ENCODE peak calls at places on chromosomes 13 and 19, in six cellular contexts. One of them, this sample, is unnamed.

GRCh38 chr19:15324791-15325519 is 7.4 kb downstream of the BRD4 start:
- DNase-seq in adrenal gland: peak; percentile 82
- DNase-seq in upper lobe of right lung: peak; percentile 27
- DNase-seq in ovary: no peak
- DNase-seq in GM23338: no peak
- DNase-seq in activated B cell treated with CpG ODN at 0.5 μM for 24 hours: no peak
- DNase-seq in this sample: peak; percentile 53

GRCh38 chr13:46831588-46832194 is 34.7 kb upstream of the ESD start:
- DNase-seq in adrenal gland: peak; percentile 20
- DNase-seq in GM23338: peak; percentile 71
- DNase-seq in upper lobe of right lung: no peak
- DNase-seq in activated B cell treated with CpG ODN at 0.5 μM for 24 hours: no peak
- DNase-seq in ovary: peak; percentile 22
- DNase-seq in this sample: no peak

GRCh38 chr13:44826586-44827350 is 162.5 kb downstream of the NUFIP1 start:
- DNase-seq in adrenal gland: no peak
- DNase-seq in upper lobe of right lung: no peak
- DNase-seq in activated B cell treated with CpG ODN at 0.5 μM for 24 hours: no peak
- DNase-seq in ovary: no peak
- DNase-seq in GM23338: no peak
- DNase-seq in this sample: no peak

GRCh38 chr13:30618938-30619289 is 1.2 kb downstream of the USPL1 start:
- DNase-seq in upper lobe of right lung: no peak
- DNase-seq in adrenal gland: no peak
- DNase-seq in activated B cell treated with CpG ODN at 0.5 μM for 24 hours: no peak
- DNase-seq in GM23338: no peak
- DNase-seq in ovary: no peak
- DNase-seq in this sample: no peak

GRCh38 chr13:95386370-95386769 is 85.1 kb upstream of the ABCC4 start:
- DNase-seq in adrenal gland: no peak
- DNase-seq in upper lobe of right lung: no peak
- DNase-seq in activated B cell treated with CpG ODN at 0.5 μM for 24 hours: no peak
- DNase-seq in ovary: no peak
- DNase-seq in GM23338: no peak
- DNase-seq in this sample: no peak

GRCh38 chr13:47794963-47795362 is 206.1 kb downstream of the SUCLA2 start:
- DNase-seq in activated B cell treated with CpG ODN at 0.5 μM for 24 hours: no peak
- DNase-seq in ovary: no peak
- DNase-seq in upper lobe of right lung: no peak
- DNase-seq in adrenal gland: no peak
- DNase-seq in GM23338: peak; percentile 74
- DNase-seq in this sample: no peak

GRCh38 chr13:109146912-109147624 is 517.7 kb downstream of the MYO16 start:
- DNase-seq in upper lobe of right lung: no peak
- DNase-seq in GM23338: no peak
- DNase-seq in ovary: no peak
- DNase-seq in activated B cell treated with CpG ODN at 0.5 μM for 24 hours: no peak
- DNase-seq in adrenal gland: peak; percentile 49
- DNase-seq in this sample: no peak

GRCh38 chr19:34228347-34228746 is 26.0 kb upstream of the GARRE1 start:
- DNase-seq in activated B cell treated with CpG ODN at 0.5 μM for 24 hours: no peak
- DNase-seq in GM23338: no peak
- DNase-seq in upper lobe of right lung: no peak
- DNase-seq in ovary: no peak
- DNase-seq in adrenal gland: no peak
- DNase-seq in this sample: no peak

GRCh38 chr13:48304132-48304876 is 753 bp downstream of the RB1 start:
- DNase-seq in adrenal gland: peak; percentile 70
- DNase-seq in ovary: peak; percentile 46
- DNase-seq in GM23338: no peak
- DNase-seq in upper lobe of right lung: no peak
- DNase-seq in activated B cell treated with CpG ODN at 0.5 μM for 24 hours: peak; percentile 59
- DNase-seq in this sample: no peak

GRCh38 chr19:1503089-1503924 is 9.5 kb downstream of the ADAMTSL5 start:
- DNase-seq in upper lobe of right lung: peak; percentile 82
- DNase-seq in activated B cell treated with CpG ODN at 0.5 μM for 24 hours: peak; percentile 52
- DNase-seq in GM23338: peak; percentile 85
- DNase-seq in adrenal gland: no peak
- DNase-seq in ovary: peak; percentile 49
- DNase-seq in this sample: no peak

GRCh38 chr13:29771247-29771646 is 79.2 kb downstream of the UBL3 start:
- DNase-seq in adrenal gland: no peak
- DNase-seq in ovary: no peak
- DNase-seq in GM23338: peak; percentile 52
- DNase-seq in upper lobe of right lung: no peak
- DNase-seq in activated B cell treated with CpG ODN at 0.5 μM for 24 hours: no peak
- DNase-seq in this sample: no peak

GRCh38 chr13:44801990-44802389 is 187.3 kb downstream of the NUFIP1 start:
- DNase-seq in adrenal gland: no peak
- DNase-seq in activated B cell treated with CpG ODN at 0.5 μM for 24 hours: no peak
- DNase-seq in ovary: no peak
- DNase-seq in upper lobe of right lung: no peak
- DNase-seq in GM23338: no peak
- DNase-seq in this sample: no peak

GRCh38 chr13:49569993-49570689 is 15.2 kb downstream of the RCBTB1 start:
- DNase-seq in GM23338: no peak
- DNase-seq in upper lobe of right lung: no peak
- DNase-seq in ovary: no peak
- DNase-seq in adrenal gland: no peak
- DNase-seq in activated B cell treated with CpG ODN at 0.5 μM for 24 hours: no peak
- DNase-seq in this sample: no peak

GRCh38 chr19:6088677-6089063 is 21.6 kb downstream of the RFX2 start:
- DNase-seq in adrenal gland: no peak
- DNase-seq in upper lobe of right lung: no peak
- DNase-seq in ovary: no peak
- DNase-seq in activated B cell treated with CpG ODN at 0.5 μM for 24 hours: no peak
- DNase-seq in GM23338: no peak
- DNase-seq in this sample: no peak

GRCh38 chr13:23618341-23618740 is 48.1 kb downstream of the TNFRSF19 start:
- DNase-seq in ovary: no peak
- DNase-seq in upper lobe of right lung: no peak
- DNase-seq in activated B cell treated with CpG ODN at 0.5 μM for 24 hours: no peak
- DNase-seq in GM23338: peak; percentile 30
- DNase-seq in adrenal gland: no peak
- DNase-seq in this sample: no peak

GRCh38 chr13:46160474-46161066 is 21.4 kb downstream of the LCP1 start:
- DNase-seq in upper lobe of right lung: no peak
- DNase-seq in adrenal gland: no peak
- DNase-seq in GM23338: peak; percentile 79
- DNase-seq in ovary: no peak
- DNase-seq in activated B cell treated with CpG ODN at 0.5 μM for 24 hours: no peak
- DNase-seq in this sample: peak; percentile 43

GRCh38 chr19:33259532-33259931 is 33.9 kb upstream of the SLC7A10 start:
- DNase-seq in activated B cell treated with CpG ODN at 0.5 μM for 24 hours: no peak
- DNase-seq in ovary: no peak
- DNase-seq in GM23338: no peak
- DNase-seq in upper lobe of right lung: no peak
- DNase-seq in adrenal gland: no peak
- DNase-seq in this sample: no peak

GRCh38 chr13:41127746-41128145 is 4.9 kb downstream of the KBTBD6 start:
- DNase-seq in upper lobe of right lung: no peak
- DNase-seq in ovary: no peak
- DNase-seq in activated B cell treated with CpG ODN at 0.5 μM for 24 hours: no peak
- DNase-seq in GM23338: no peak
- DNase-seq in adrenal gland: no peak
- DNase-seq in this sample: no peak

GRCh38 chr19:3375221-3376088 is 9.1 kb downstream of the NFIC start:
- DNase-seq in activated B cell treated with CpG ODN at 0.5 μM for 24 hours: no peak
- DNase-seq in GM23338: no peak
- DNase-seq in ovary: peak; percentile 94
- DNase-seq in adrenal gland: peak; percentile 98
- DNase-seq in upper lobe of right lung: peak; percentile 80
- DNase-seq in this sample: no peak

GRCh38 chr19:48813123-48813911 is 2.5 kb upstream of the BCAT2 start:
- DNase-seq in GM23338: peak; percentile 69
- DNase-seq in upper lobe of right lung: no peak
- DNase-seq in ovary: peak; percentile 44
- DNase-seq in adrenal gland: no peak
- DNase-seq in activated B cell treated with CpG ODN at 0.5 μM for 24 hours: no peak
- DNase-seq in this sample: no peak

GRCh38 chr13:76709851-76710250 is 176.4 kb downstream of the KCTD12 start:
- DNase-seq in ovary: no peak
- DNase-seq in GM23338: no peak
- DNase-seq in adrenal gland: no peak
- DNase-seq in upper lobe of right lung: no peak
- DNase-seq in activated B cell treated with CpG ODN at 0.5 μM for 24 hours: no peak
- DNase-seq in this sample: no peak

GRCh38 chr19:51111606-51112005 is 3.4 kb upstream of the CTU1 start:
- DNase-seq in activated B cell treated with CpG ODN at 0.5 μM for 24 hours: no peak
- DNase-seq in upper lobe of right lung: no peak
- DNase-seq in ovary: no peak
- DNase-seq in adrenal gland: no peak
- DNase-seq in GM23338: peak; percentile 68
- DNase-seq in this sample: no peak

GRCh38 chr13:76792680-76793334 is 93.4 kb downstream of the KCTD12 start:
- DNase-seq in activated B cell treated with CpG ODN at 0.5 μM for 24 hours: no peak
- DNase-seq in adrenal gland: peak; percentile 31
- DNase-seq in GM23338: no peak
- DNase-seq in upper lobe of right lung: no peak
- DNase-seq in ovary: peak; percentile 38
- DNase-seq in this sample: no peak

GRCh38 chr19:861756-862528 is 2.5 kb downstream of the CFD start:
- DNase-seq in upper lobe of right lung: peak; percentile 86
- DNase-seq in adrenal gland: peak; percentile 59
- DNase-seq in ovary: peak; percentile 53
- DNase-seq in activated B cell treated with CpG ODN at 0.5 μM for 24 hours: peak; percentile 43
- DNase-seq in GM23338: peak; percentile 94
- DNase-seq in this sample: no peak

GRCh38 chr13:28531195-28531955 is 36.4 kb upstream of the FLT1 start:
- DNase-seq in adrenal gland: peak; percentile 55
- DNase-seq in ovary: no peak
- DNase-seq in activated B cell treated with CpG ODN at 0.5 μM for 24 hours: no peak
- DNase-seq in GM23338: peak; percentile 89
- DNase-seq in upper lobe of right lung: peak; percentile 70
- DNase-seq in this sample: no peak

GRCh38 chr13:113034451-113035208 is 65.6 kb downstream of the MCF2L start:
- DNase-seq in ovary: peak; percentile 66
- DNase-seq in activated B cell treated with CpG ODN at 0.5 μM for 24 hours: no peak
- DNase-seq in upper lobe of right lung: no peak
- DNase-seq in adrenal gland: peak; percentile 71
- DNase-seq in GM23338: peak; percentile 81
- DNase-seq in this sample: no peak
- TF ChIP-seq CTCF in ovary: peak; percentile 64
- TF ChIP-seq CTCF in activated B cell treated with CpG ODN at 0.5 μM for 24 hours: no peak
- TF ChIP-seq CTCF in upper lobe of right lung: peak; percentile 61
- TF ChIP-seq CTCF in adrenal gland: peak; percentile 75
- TF ChIP-seq CTCF in GM23338: peak; percentile 83
- TF ChIP-seq CTCF in this sample: peak; percentile 53

DNA sequence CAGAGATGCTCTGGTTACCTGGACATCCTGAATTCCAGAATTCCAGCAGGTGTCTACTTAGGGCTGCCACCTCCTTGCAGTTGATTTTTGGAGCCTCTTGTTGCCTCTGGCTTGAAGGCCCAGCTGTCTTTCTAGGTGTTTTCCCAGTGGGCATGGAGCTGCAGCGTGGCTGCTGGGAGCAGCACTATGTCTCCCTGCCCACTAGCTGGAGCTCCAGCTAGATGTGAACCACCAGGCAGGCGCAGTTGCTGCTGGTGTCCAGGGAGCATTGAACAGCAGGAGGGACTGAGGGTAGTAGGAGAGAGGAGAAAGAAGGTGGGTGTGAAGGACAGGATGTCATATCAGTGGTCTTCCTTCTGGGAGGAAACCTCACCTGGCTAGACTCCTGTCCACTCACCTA is 9.9 kb upstream of the SELENOW start:
- DNase-seq in ovary: no peak
- DNase-seq in GM23338: no peak
- DNase-seq in adrenal gland: no peak
- DNase-seq in activated B cell treated with CpG ODN at 0.5 μM for 24 hours: no peak
- DNase-seq in upper lobe of right lung: no peak
- DNase-seq in this sample: no peak
- TF ChIP-seq CTCF in ovary: no peak
- TF ChIP-seq CTCF in GM23338: no peak
- TF ChIP-seq CTCF in adrenal gland: no peak
- TF ChIP-seq CTCF in activated B cell treated with CpG ODN at 0.5 μM for 24 hours: no peak
- TF ChIP-seq CTCF in upper lobe of right lung: no peak
- TF ChIP-seq CTCF in this sample: no peak

GRCh38 chr19:55525289-55526101 is 11.4 kb downstream of the SBK2 start:
- DNase-seq in upper lobe of right lung: no peak
- DNase-seq in adrenal gland: no peak
- DNase-seq in ovary: no peak
- DNase-seq in GM23338: no peak
- DNase-seq in activated B cell treated with CpG ODN at 0.5 μM for 24 hours: no peak
- DNase-seq in this sample: no peak

GRCh38 chr19:55527197-55528029 is 9.5 kb downstream of the SBK2 start:
- DNase-seq in upper lobe of right lung: no peak
- DNase-seq in adrenal gland: no peak
- DNase-seq in activated B cell treated with CpG ODN at 0.5 μM for 24 hours: no peak
- DNase-seq in ovary: no peak
- DNase-seq in GM23338: no peak
- DNase-seq in this sample: no peak

GRCh38 chr19:55526216-55527196 is 10.4 kb downstream of the SBK2 start:
- DNase-seq in GM23338: peak; percentile 40
- DNase-seq in ovary: no peak
- DNase-seq in activated B cell treated with CpG ODN at 0.5 μM for 24 hours: no peak
- DNase-seq in adrenal gland: peak; percentile 43
- DNase-seq in upper lobe of right lung: peak; percentile 87
- DNase-seq in this sample: no peak

GRCh38 chr19:55529636-55530230 is 7.2 kb downstream of the SBK2 start:
- DNase-seq in activated B cell treated with CpG ODN at 0.5 μM for 24 hours: no peak
- DNase-seq in GM23338: no peak
- DNase-seq in adrenal gland: no peak
- DNase-seq in ovary: no peak
- DNase-seq in upper lobe of right lung: no peak
- DNase-seq in this sample: no peak

DNA sequence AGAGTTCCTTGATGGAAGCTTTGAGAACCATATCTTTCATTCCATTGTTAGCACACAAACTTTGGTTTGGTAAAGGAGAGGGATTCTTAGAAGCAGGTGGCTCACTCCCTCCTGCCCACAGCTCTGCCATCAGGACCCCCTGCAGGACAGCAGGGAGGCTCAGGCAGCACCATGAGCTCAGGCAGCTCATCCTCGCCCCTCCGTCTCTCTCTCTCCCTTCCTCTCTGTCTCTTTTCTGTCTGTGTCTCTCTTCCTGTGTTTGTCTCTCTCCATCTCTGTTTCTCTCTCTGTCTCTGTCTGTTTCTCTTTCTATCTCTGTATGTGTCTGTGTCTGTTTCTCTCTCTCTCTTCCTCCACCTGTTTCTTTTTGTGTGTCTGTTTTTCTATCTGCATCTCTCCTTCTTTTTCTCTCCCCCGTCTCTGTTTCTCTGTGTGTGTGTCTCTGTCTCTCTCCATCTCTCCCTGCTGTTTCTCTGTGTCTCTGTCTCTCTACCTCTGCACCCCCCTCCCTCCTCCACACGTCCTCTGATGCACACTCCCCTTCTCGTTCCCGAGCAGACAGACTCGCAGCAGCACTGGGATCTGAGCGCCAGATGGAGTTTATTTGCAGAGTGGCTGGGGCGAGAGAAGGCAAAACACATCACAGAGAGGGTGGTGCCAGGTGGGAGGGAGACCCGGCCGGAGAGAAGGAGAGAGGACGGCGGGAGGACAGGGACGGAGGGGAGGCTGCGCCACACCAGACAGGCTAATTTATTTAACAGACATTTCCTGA is 8.7 kb downstream of the SBK2 start:
- DNase-seq in upper lobe of right lung: no peak
- DNase-seq in GM23338: no peak
- DNase-seq in ovary: no peak
- DNase-seq in adrenal gland: no peak
- DNase-seq in activated B cell treated with CpG ODN at 0.5 μM for 24 hours: no peak
- DNase-seq in this sample: no peak
- TF ChIP-seq CTCF in upper lobe of right lung: no peak
- TF ChIP-seq CTCF in GM23338: no peak
- TF ChIP-seq CTCF in ovary: no peak
- TF ChIP-seq CTCF in adrenal gland: no peak
- TF ChIP-seq CTCF in activated B cell treated with CpG ODN at 0.5 μM for 24 hours: no peak
- TF ChIP-seq CTCF in this sample: no peak

GRCh38 chr19:57961785-57962184 is 12.5 kb downstream of the C19orf18 start:
- DNase-seq in ovary: no peak
- DNase-seq in adrenal gland: no peak
- DNase-seq in activated B cell treated with CpG ODN at 0.5 μM for 24 hours: no peak
- DNase-seq in GM23338: no peak
- DNase-seq in upper lobe of right lung: no peak
- DNase-seq in this sample: no peak
- TF ChIP-seq CTCF in ovary: no peak
- TF ChIP-seq CTCF in adrenal gland: no peak
- TF ChIP-seq CTCF in activated B cell treated with CpG ODN at 0.5 μM for 24 hours: no peak
- TF ChIP-seq CTCF in GM23338: no peak
- TF ChIP-seq CTCF in upper lobe of right lung: no peak
- TF ChIP-seq CTCF in this sample: no peak